ENCODE peak calls at places on chromosomes 11 and 22, in ten cellular contexts. G is left ventricle myocardium inferior, Z is sigmoid colon, Y is fibroblast of lung, U is suprapubic skin, Q is AG04450, C is tibial artery, W is thoracic aorta, M is heart right ventricle, E is kidney. S is an unnamed sample.

GRCh38 chr11:85694385-85694980 is 8.5 kb upstream of the CCDC89 start:
- DNase-seq in G (no peak), Z (no peak), Y (peak; percentile 50), U (no peak), Q (no peak), C (no peak), W (no peak), M (no peak), E (no peak), S (no peak)

GRCh38 chr11:10784229-10785145 is 24.2 kb downstream of the EIF4G2 start:
- DNase-seq in G (peak; percentile 28), Z (no peak), Y (peak; percentile 70), U (no peak), Q (no peak), C (no peak), W (no peak), M (peak; percentile 26), E (no peak), S (no peak)

GRCh38 chr22:20751185-20751851 is 22.6 kb upstream of the SERPIND1 start:
- DNase-seq in G (no peak), Z (no peak), Y (no peak), U (no peak), Q (no peak), C (no peak), W (no peak), M (no peak), E (peak; percentile 53), S (no peak)

GRCh38 chr22:37749831-37750595 is 53.2 kb downstream of the TRIOBP start:
- DNase-seq in G (peak; percentile 46), Z (no peak), Y (peak; percentile 75), U (no peak), Q (no peak), C (no peak), W (no peak), M (no peak), E (no peak), S (no peak)

GRCh38 chr22:41288245-41288946 is 2.4 kb upstream of the RANGAP1 start:
- DNase-seq in G (no peak), Z (peak; percentile 69), Y (peak; percentile 84), U (no peak), Q (peak; percentile 59), C (no peak), W (no peak), M (no peak), E (peak; percentile 50), S (no peak)

GRCh38 chr22:19773470-19774040 is 13.0 kb downstream of the TBX1 start:
- DNase-seq in G (no peak), Z (no peak), Y (no peak), U (no peak), Q (no peak), C (no peak), W (no peak), M (no peak), E (peak; percentile 55), S (no peak)

GRCh38 chr22:37752189-37753061 is 55.3 kb upstream of the GCAT start:
- DNase-seq in G (peak; percentile 95), Z (peak; percentile 97), Y (peak; percentile 90), U (peak; percentile 96), Q (peak; percentile 47), C (peak; percentile 91), W (peak; percentile 86), M (peak; percentile 94), E (peak; percentile 99), S (peak; percentile 95)

GRCh38 chr11:84468255-84468654 is 1158.9 kb downstream of the DLG2 start:
- DNase-seq in G (no peak), Z (no peak), Y (no peak), U (no peak), Q (no peak), C (no peak), W (no peak), M (no peak), E (no peak), S (no peak)

GRCh38 chr11:131612576-131612975 is 242.2 kb downstream of the NTM start:
- DNase-seq in G (peak; percentile 43), Z (no peak), Y (peak; percentile 17), U (no peak), Q (no peak), C (no peak), W (no peak), M (peak; percentile 43), E (no peak), S (no peak)

GRCh38 chr22:29621761-29622526 is 18.5 kb downstream of the NF2 start:
- DNase-seq in G (no peak), Z (no peak), Y (peak; percentile 98), U (no peak), Q (peak; percentile 86), C (no peak), W (no peak), M (no peak), E (no peak), S (no peak)

GRCh38 chr22:38080468-38080846 is 3.5 kb downstream of the SLC16A8 start:
- DNase-seq in G (no peak), Z (no peak), Y (no peak), U (no peak), Q (no peak), C (no peak), W (no peak), M (no peak), E (no peak), S (no peak)

GRCh38 chr22:26756675-26757293 is 99.4 kb downstream of the MIAT start:
- DNase-seq in G (peak; percentile 55), Z (peak; percentile 77), Y (peak; percentile 89), U (no peak), Q (no peak), C (peak; percentile 30), W (peak; percentile 15), M (peak; percentile 70), E (peak; percentile 75), S (no peak)

GRCh38 chr22:20013382-20013871 is 3.2 kb downstream of the ARVCF start:
- DNase-seq in G (peak; percentile 68), Z (peak; percentile 85), Y (peak; percentile 48), U (no peak), Q (no peak), C (no peak), W (no peak), M (peak; percentile 76), E (peak; percentile 89), S (no peak)

GRCh38 chr11:114243461-114244372 is 52.5 kb upstream of the NNMT start:
- DNase-seq in G (peak; percentile 67), Z (peak; percentile 81), Y (no peak), U (no peak), Q (no peak), C (no peak), W (no peak), M (no peak), E (no peak), S (no peak)

GRCh38 chr22:33553493-33553892 is 366.8 kb downstream of the LARGE1 start:
- DNase-seq in G (no peak), Z (no peak), Y (no peak), U (no peak), Q (no peak), C (no peak), W (no peak), M (no peak), E (no peak), S (no peak)

GRCh38 chr11:18527512-18527911 is 770 bp upstream of the TSG101 start:
- DNase-seq in G (no peak), Z (no peak), Y (peak; percentile 27), U (no peak), Q (no peak), C (no peak), W (no peak), M (no peak), E (no peak), S (no peak)

GRCh38 chr11:3195251-3196160 is 23.1 kb downstream of the MRGPRG start:
- DNase-seq in G (no peak), Z (peak; percentile 62), Y (peak; percentile 2), U (peak; percentile 71), Q (no peak), C (no peak), W (no peak), M (no peak), E (no peak), S (peak; percentile 68)
- TF ChIP-seq CTCF in G (peak; percentile 59), Z (no peak), Y (peak; percentile 57), U (peak; percentile 27), Q (peak; percentile 62), C (peak; percentile 42), W (peak; percentile 31), M (peak; percentile 45), E (peak; percentile 22), S (peak; percentile 13)

DNA sequence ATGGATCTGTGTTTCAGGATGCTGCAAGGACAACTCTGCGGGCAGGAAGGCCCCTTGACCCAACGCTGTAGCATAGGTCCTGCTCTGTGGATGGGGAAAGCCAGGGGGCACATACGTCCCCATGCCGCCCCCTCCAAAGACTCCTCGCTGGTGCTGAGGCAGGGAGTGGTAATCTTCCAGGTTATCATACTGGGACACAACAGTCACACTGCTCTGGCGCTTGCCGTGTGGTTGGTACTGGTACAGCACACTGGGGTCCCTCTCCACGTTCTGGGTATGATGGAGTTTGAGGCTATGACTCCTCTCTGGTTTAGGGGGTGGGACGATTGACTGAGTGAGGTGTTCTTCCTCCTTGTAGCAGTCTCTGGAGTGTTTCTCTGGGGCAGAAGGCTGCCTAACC is 26.2 kb upstream of the TP53AIP1 start:
- DNase-seq in G (no peak), Z (no peak), Y (no peak), U (no peak), Q (no peak), C (no peak), W (no peak), M (no peak), E (peak; percentile 56), S (no peak)
- H3K27ac ChIP-seq in G (no peak overlapping the region), Z (no peak overlapping the region), Y (no peak overlapping the region), U (no peak overlapping the region), Q (no peak overlapping the region), C (no peak overlapping the region), W (no peak overlapping the region), M (no peak overlapping the region), E (no peak overlapping the region), S (no peak overlapping the region)

DNA sequence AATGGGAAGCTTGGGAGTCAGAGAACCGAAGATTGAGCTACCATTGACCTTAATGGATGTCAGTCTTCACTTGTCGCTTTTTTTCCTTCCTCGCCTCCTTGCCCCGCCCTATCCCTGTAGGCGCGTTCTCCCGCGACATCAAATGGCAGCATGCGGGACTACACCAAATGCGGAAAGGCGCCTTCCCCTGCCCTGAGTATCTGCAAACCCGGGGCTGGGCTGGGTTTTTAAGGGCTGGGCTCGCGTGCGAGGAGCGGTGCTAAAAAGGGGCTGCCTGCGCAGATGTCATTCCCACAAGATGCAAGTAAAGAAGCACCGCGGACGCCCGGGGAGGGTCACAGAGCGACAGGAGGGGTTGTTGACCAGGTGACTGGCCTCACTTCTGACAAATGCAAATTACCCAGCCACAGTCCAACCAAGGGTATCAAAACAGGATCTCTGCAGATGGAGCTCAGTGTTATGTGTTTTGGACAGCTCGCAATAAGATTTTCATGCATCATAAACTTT is 4.7 kb upstream of the FAM111B start:
- DNase-seq in G (peak; percentile 25), Z (peak; percentile 69), Y (peak; percentile 23), U (peak; percentile 81), Q (no peak), C (peak; percentile 36), W (peak; percentile 5), M (peak; percentile 31), E (peak; percentile 71), S (no peak)
- H3K4me3 ChIP-seq in G (peak overlapping the region; percentile 46), Z (no peak overlapping the region), Y (peak overlapping the region; percentile 34), U (peak overlapping the region; percentile 44), Q (peak overlapping the region; percentile 44), C (peak overlapping the region; percentile 14), W (peak overlapping the region; percentile 68), M (no peak overlapping the region), E (peak overlapping the region; percentile 52), S (peak overlapping the region; percentile 60)

DNA sequence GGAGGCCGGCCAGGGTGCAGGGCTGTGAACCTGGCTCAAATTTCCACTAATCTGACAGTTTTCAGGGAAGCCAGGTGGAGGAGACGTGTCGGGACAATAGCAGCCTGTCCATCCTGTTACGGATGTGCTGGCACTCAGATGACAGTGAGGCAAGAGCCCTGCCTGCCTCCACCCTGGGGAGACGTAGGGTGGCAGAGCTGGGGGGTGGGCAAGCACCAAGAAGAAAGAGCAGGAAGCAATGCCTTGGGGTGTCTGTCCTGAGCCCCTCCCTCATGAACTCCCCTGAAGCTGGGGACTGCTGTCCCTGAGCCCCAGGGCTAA is 10.0 kb upstream of the TRIM29 start:
- DNase-seq in G (no peak), Z (no peak), Y (no peak), U (no peak), Q (no peak), C (no peak), W (no peak), M (no peak), E (no peak), S (no peak)
- TF ChIP-seq CTCF in G (no peak), Z (no peak), Y (no peak), U (peak; percentile 0), Q (no peak), C (no peak), W (no peak), M (no peak), E (no peak), S (no peak)